ENCODE peak calls at places on chromosomes 11 and 22, in four cellular contexts. J is HCT116, O is A549, F is fibroblast of mammary gland. V is an unnamed sample.

GRCh38 chr22:23793326-23793725 is 6.6 kb downstream of the SMARCB1 start:
- DNase-seq in J (no peak), F (no peak), O (no peak), V (no peak)

GRCh38 chr11:128775513-128775912 is 81.6 kb downstream of the FLI1 start:
- DNase-seq in F (no peak), O (no peak), J (no peak), V (no peak)

GRCh38 chr11:84720706-84721402 is 906.3 kb downstream of the DLG2 start:
- DNase-seq in O (no peak), J (no peak), F (peak), V (no peak)

GRCh38 chr11:121727942-121728341 is 275.2 kb upstream of the SORL1-AS1 start:
- DNase-seq in J (no peak), F (no peak), O (no peak), V (no peak)

GRCh38 chr11:110200836-110201235 is 95.6 kb downstream of the RDX start:
- DNase-seq in O (no peak), F (no peak), J (no peak), V (no peak)

GRCh38 chr11:13316528-13316961 is 39.0 kb downstream of the BMAL1 start:
- DNase-seq in J (no peak), O (no peak), F (peak), V (peak)

GRCh38 chr11:128757886-128758612 is 64.2 kb downstream of the FLI1 start:
- DNase-seq in F (no peak), J (no peak), O (no peak), V (peak)

GRCh38 chr22:17303840-17304779 is 65.2 kb upstream of the CECR2 start:
- DNase-seq in O (no peak), F (no peak), J (no peak), V (no peak)

GRCh38 chr11:76030973-76031590 is 175.2 kb downstream of the WNT11 start:
- DNase-seq in O (no peak), F (peak), J (no peak), V (peak)

GRCh38 chr11:126834149-126834548 is 166.4 kb downstream of the KIRREL3 start:
- DNase-seq in J (no peak), F (peak), O (no peak), V (no peak)

GRCh38 chr11:79244175-79244804 is 196.5 kb downstream of the TENM4 start:
- DNase-seq in J (no peak), F (peak), O (peak), V (peak)

GRCh38 chr11:123251656-123252344 is 56.8 kb upstream of the CLMP start:
- DNase-seq in O (no peak), J (no peak), F (peak), V (no peak)

GRCh38 chr11:26778000-26778757 is 56.3 kb upstream of the SLC5A12 start:
- DNase-seq in J (no peak), F (peak), O (no peak), V (peak)

GRCh38 chr11:62665075-62665629 is at the start of the genes C11orf98 and CSKMT:
- DNase-seq in J (peak), O (peak), F (peak), V (peak)

GRCh38 chr11:15670520-15671070 is 555.9 kb downstream of the INSC start:
- DNase-seq in J (no peak), F (no peak), O (no peak), V (no peak)

GRCh38 chr11:62137276-62137861 is 13.6 kb downstream of the INCENP start:
- DNase-seq in F (no peak), J (no peak), O (no peak), V (no peak)

GRCh38 chr11:13384837-13385417 is 78.1 kb downstream of the BTBD10 start:
- DNase-seq in F (peak), J (peak), O (peak), V (peak)

GRCh38 chr11:60672255-60672654 is 27.2 kb upstream of the MS4A8 start:
- DNase-seq in O (no peak), J (no peak), F (no peak), V (no peak)

GRCh38 chr22:21951931-21952465 is 650 bp downstream of the PPM1F start:
- DNase-seq in O (no peak), F (peak), J (no peak), V (peak)

GRCh38 chr11:77113382-77114088 is 10.9 kb downstream of the OMP start:
- DNase-seq in O (peak), J (no peak), F (peak), V (peak)

GRCh38 chr11:8531312-8531711 is 62.7 kb downstream of the STK33 start:
- DNase-seq in F (peak), O (no peak), J (no peak), V (no peak)

GRCh38 chr11:111417766-111418435 is 38.8 kb upstream of the POU2AF1 start:
- DNase-seq in O (no peak), F (peak), J (no peak), V (no peak)

GRCh38 chr11:121671276-121672168 is 218.8 kb upstream of the SORL1-AS1 start:
- DNase-seq in J (no peak), O (no peak), F (peak), V (no peak)

GRCh38 chr22:31490496-31490925 is 869 bp upstream of the EIF4ENIF1 start:
- DNase-seq in F (peak), O (peak), J (peak), V (peak)

GRCh38 chr11:8765294-8765693 is 82.7 kb downstream of the RPL27A start:
- DNase-seq in J (no peak), F (peak), O (peak), V (peak)

GRCh38 chr11:22879615-22880014 is 19.3 kb upstream of the CCDC179 start:
- DNase-seq in J (no peak), O (no peak), F (no peak), V (peak)

GRCh38 chr11:4040461-4040860 is 54.1 kb upstream of the RRM1 start:
- DNase-seq in O (no peak), J (no peak), F (no peak), V (no peak)

GRCh38 chr11:11620251-11620965 is 1.4 kb downstream of the GALNT18 start:
- DNase-seq in O (peak), F (peak), J (peak), V (peak)

GRCh38 chr11:14223636-14224035 is 135.3 kb downstream of the RRAS2 start:
- DNase-seq in F (no peak), J (no peak), O (no peak), V (no peak)

GRCh38 chr11:3370268-3370870 is 8.6 kb downstream of the ZNF195 start:
- DNase-seq in O (no peak), J (no peak), F (no peak), V (peak)

GRCh38 chr11:93498099-93499040 is 44.8 kb downstream of the SMCO4 start:
- DNase-seq in J (no peak), F (peak), O (peak), V (no peak)

GRCh38 chr11:94910281-94910680 is 63.1 kb downstream of the CWC15 start:
- DNase-seq in J (no peak), O (no peak), F (no peak), V (no peak)

DNA sequence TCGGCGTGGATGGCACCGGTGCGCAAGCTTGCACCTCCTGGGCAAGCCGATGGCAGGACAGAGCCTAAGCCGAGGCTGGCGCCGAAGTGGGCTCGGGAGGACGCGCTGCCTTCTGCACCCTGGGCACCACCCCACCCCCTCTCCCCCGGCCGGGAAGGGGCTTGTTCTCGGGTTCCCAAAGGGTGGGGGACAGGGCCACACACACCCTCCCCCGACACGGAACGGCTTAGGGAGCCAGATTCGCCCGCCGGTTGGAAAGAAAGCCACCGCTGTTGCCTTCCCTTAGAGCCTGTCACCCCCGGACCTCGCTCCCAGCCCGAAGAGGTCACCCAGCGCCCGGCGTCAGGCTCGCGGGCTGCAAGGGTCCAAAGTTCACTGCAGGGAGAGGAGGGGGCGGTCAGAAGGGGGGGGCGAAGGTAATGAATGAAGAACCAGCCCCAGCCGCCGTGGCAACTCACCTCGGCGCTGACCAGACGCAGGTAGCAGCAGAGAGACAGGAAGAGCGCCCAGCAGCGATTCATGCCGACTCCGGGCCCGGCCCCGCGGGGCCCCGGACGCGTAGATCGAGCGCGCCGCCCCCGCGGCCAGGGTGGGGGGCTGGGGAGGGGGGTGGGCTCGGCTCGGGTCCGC is 1.2 kb downstream of the PDGFB start:
- DNase-seq in J (no peak), O (peak), F (no peak), V (peak)
- H3K4me3 ChIP-seq in J (peak), O (peak), F (no peak), V (peak)

GRCh38 chr11:88103337-88104206 is 71.7 kb downstream of the RAB38 start:
- DNase-seq in F (peak), J (peak), O (peak), V (peak)
- TF ChIP-seq CTCF in F (peak), J (peak), O (peak), V (peak)

GRCh38 chr22:41913842-41914534 is 886 bp downstream of the SHISA8 start:
- DNase-seq in O (no peak), F (no peak), J (no peak), V (no peak)
- H3K4me3 ChIP-seq in O (peak), F (no peak), J (no peak), V (no peak)

DNA sequence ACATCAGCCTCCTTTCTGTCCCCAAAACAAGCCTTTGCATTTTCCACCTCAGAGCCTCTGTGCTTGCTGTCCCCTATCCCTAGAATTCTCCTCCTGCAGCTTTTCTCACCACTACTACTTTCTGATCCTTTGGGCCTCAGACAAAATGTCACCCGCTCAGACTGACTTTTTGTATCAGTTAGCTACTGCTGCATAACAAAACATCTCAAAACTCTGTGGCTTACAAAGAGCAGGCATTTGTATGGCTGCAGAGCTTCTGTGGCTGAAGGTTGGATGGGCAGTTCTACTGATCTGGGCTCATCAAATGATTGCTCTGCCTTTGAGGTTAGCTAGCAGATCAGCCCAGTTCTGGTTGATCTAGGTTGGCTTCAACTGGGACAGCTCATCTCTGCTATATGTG is 248.7 kb downstream of the MN1 start:
- DNase-seq in J (no peak), F (no peak), O (no peak), V (no peak)
- TF ChIP-seq CTCF in J (no peak), F (no peak), O (no peak), V (no peak)

DNA sequence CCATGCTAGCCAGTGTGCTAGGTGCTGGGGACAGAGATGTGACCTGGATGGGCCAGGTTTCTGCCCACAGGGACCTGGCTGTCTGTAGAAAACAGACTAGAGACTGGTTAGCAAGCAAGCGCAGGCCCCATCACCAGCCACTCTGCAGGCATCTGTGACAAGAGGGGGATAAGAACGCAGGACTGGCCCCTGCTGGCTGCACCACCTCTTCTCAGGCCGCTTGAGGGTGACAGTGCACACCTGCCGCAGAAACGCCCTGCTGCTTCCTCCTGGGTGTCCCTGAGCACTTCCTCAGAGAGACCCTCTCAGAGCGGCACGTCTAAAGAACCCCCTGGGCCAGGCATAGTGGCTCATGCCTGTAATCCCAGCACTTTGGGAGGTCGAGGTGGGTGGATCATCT is 5.9 kb upstream of the PICK1 start:
- DNase-seq in O (no peak), F (no peak), J (no peak), V (no peak)
- H3K4me3 ChIP-seq in O (no peak), F (no peak), J (no peak), V (no peak)

V was measured in epithelial cell of esophagus.